ENCODE peak calls at places on chromosomes 13 and 19, in nine cellular contexts. One of them, this sample, is unnamed.

GRCh38 chr19:47540748-47541147 is 25.9 kb upstream of the NAPA start:
- DNase-seq in NCI-H460: no peak
- DNase-seq in astrocyte of the spinal cord: peak
- DNase-seq in neuronal stem cell: no peak
- DNase-seq in dorsolateral prefrontal cortex: no peak
- DNase-seq in WTC11: peak
- DNase-seq in Caco-2: no peak
- DNase-seq in stimulated activated CD4-positive, alpha-beta T cell treated with anti-CD3 and anti-CD28 coated beads, Interleukin-2, amount 100 ng/mL, for 48 hours: no peak
- DNase-seq in stimulated activated CD8-positive, alpha-beta memory T cell treated with anti-CD3 and anti-CD28 coated beads, Interleukin-4, amount 100 ng/mL, for 24 hours: no peak
- DNase-seq in this sample: peak

GRCh38 chr13:113034451-113035208 is 65.6 kb downstream of the MCF2L start:
- DNase-seq in NCI-H460: peak
- DNase-seq in astrocyte of the spinal cord: peak
- DNase-seq in neuronal stem cell: peak
- DNase-seq in dorsolateral prefrontal cortex: peak
- DNase-seq in WTC11: peak
- DNase-seq in Caco-2: no peak
- DNase-seq in stimulated activated CD4-positive, alpha-beta T cell treated with anti-CD3 and anti-CD28 coated beads, Interleukin-2, amount 100 ng/mL, for 48 hours: no peak
- DNase-seq in stimulated activated CD8-positive, alpha-beta memory T cell treated with anti-CD3 and anti-CD28 coated beads, Interleukin-4, amount 100 ng/mL, for 24 hours: no peak
- DNase-seq in this sample: peak

GRCh38 chr13:114142640-114143490 is 10.4 kb upstream of the RASA3 start:
- DNase-seq in NCI-H460: no peak
- DNase-seq in astrocyte of the spinal cord: no peak
- DNase-seq in neuronal stem cell: no peak
- DNase-seq in dorsolateral prefrontal cortex: no peak
- DNase-seq in WTC11: peak
- DNase-seq in Caco-2: no peak
- DNase-seq in stimulated activated CD4-positive, alpha-beta T cell treated with anti-CD3 and anti-CD28 coated beads, Interleukin-2, amount 100 ng/mL, for 48 hours: no peak
- DNase-seq in stimulated activated CD8-positive, alpha-beta memory T cell treated with anti-CD3 and anti-CD28 coated beads, Interleukin-4, amount 100 ng/mL, for 24 hours: no peak
- DNase-seq in this sample: no peak

GRCh38 chr13:102261809-102262208 is 140.0 kb downstream of the FGF14 start:
- DNase-seq in NCI-H460: no peak
- DNase-seq in astrocyte of the spinal cord: no peak
- DNase-seq in neuronal stem cell: no peak
- DNase-seq in dorsolateral prefrontal cortex: no peak
- DNase-seq in WTC11: no peak
- DNase-seq in Caco-2: no peak
- DNase-seq in stimulated activated CD4-positive, alpha-beta T cell treated with anti-CD3 and anti-CD28 coated beads, Interleukin-2, amount 100 ng/mL, for 48 hours: no peak
- DNase-seq in stimulated activated CD8-positive, alpha-beta memory T cell treated with anti-CD3 and anti-CD28 coated beads, Interleukin-4, amount 100 ng/mL, for 24 hours: no peak
- DNase-seq in this sample: no peak

GRCh38 chr13:114130708-114131580 is 1.5 kb downstream of the RASA3 start:
- DNase-seq in NCI-H460: peak
- DNase-seq in astrocyte of the spinal cord: peak
- DNase-seq in neuronal stem cell: no peak
- DNase-seq in dorsolateral prefrontal cortex: peak
- DNase-seq in WTC11: no peak
- DNase-seq in Caco-2: no peak
- DNase-seq in stimulated activated CD4-positive, alpha-beta T cell treated with anti-CD3 and anti-CD28 coated beads, Interleukin-2, amount 100 ng/mL, for 48 hours: peak
- DNase-seq in stimulated activated CD8-positive, alpha-beta memory T cell treated with anti-CD3 and anti-CD28 coated beads, Interleukin-4, amount 100 ng/mL, for 24 hours: no peak
- DNase-seq in this sample: no peak

GRCh38 chr19:8640402-8641004 is 10.1 kb downstream of the NFILZ start:
- DNase-seq in NCI-H460: no peak
- DNase-seq in astrocyte of the spinal cord: no peak
- DNase-seq in neuronal stem cell: no peak
- DNase-seq in dorsolateral prefrontal cortex: no peak
- DNase-seq in WTC11: no peak
- DNase-seq in Caco-2: peak
- DNase-seq in stimulated activated CD4-positive, alpha-beta T cell treated with anti-CD3 and anti-CD28 coated beads, Interleukin-2, amount 100 ng/mL, for 48 hours: no peak
- DNase-seq in stimulated activated CD8-positive, alpha-beta memory T cell treated with anti-CD3 and anti-CD28 coated beads, Interleukin-4, amount 100 ng/mL, for 24 hours: no peak
- DNase-seq in this sample: no peak

GRCh38 chr19:18006895-18007604 is 920 bp upstream of the ARRDC2 start:
- DNase-seq in NCI-H460: peak
- DNase-seq in astrocyte of the spinal cord: peak
- DNase-seq in neuronal stem cell: peak
- DNase-seq in dorsolateral prefrontal cortex: peak
- DNase-seq in WTC11: peak
- DNase-seq in Caco-2: peak
- DNase-seq in stimulated activated CD4-positive, alpha-beta T cell treated with anti-CD3 and anti-CD28 coated beads, Interleukin-2, amount 100 ng/mL, for 48 hours: peak
- DNase-seq in stimulated activated CD8-positive, alpha-beta memory T cell treated with anti-CD3 and anti-CD28 coated beads, Interleukin-4, amount 100 ng/mL, for 24 hours: peak
- DNase-seq in this sample: peak

GRCh38 chr13:30696278-30697176 is 38.8 kb upstream of the ALOX5AP start:
- DNase-seq in NCI-H460: no peak
- DNase-seq in astrocyte of the spinal cord: peak
- DNase-seq in neuronal stem cell: no peak
- DNase-seq in dorsolateral prefrontal cortex: peak
- DNase-seq in WTC11: peak
- DNase-seq in Caco-2: no peak
- DNase-seq in stimulated activated CD4-positive, alpha-beta T cell treated with anti-CD3 and anti-CD28 coated beads, Interleukin-2, amount 100 ng/mL, for 48 hours: no peak
- DNase-seq in stimulated activated CD8-positive, alpha-beta memory T cell treated with anti-CD3 and anti-CD28 coated beads, Interleukin-4, amount 100 ng/mL, for 24 hours: no peak
- DNase-seq in this sample: no peak

GRCh38 chr13:49366841-49367240 is 77.0 kb downstream of the CAB39L start:
- DNase-seq in NCI-H460: no peak
- DNase-seq in astrocyte of the spinal cord: no peak
- DNase-seq in neuronal stem cell: no peak
- DNase-seq in dorsolateral prefrontal cortex: no peak
- DNase-seq in WTC11: no peak
- DNase-seq in Caco-2: no peak
- DNase-seq in stimulated activated CD4-positive, alpha-beta T cell treated with anti-CD3 and anti-CD28 coated beads, Interleukin-2, amount 100 ng/mL, for 48 hours: no peak
- DNase-seq in stimulated activated CD8-positive, alpha-beta memory T cell treated with anti-CD3 and anti-CD28 coated beads, Interleukin-4, amount 100 ng/mL, for 24 hours: no peak
- DNase-seq in this sample: no peak

GRCh38 chr19:5307655-5308054 is 33.0 kb downstream of the PTPRS start:
- DNase-seq in NCI-H460: no peak
- DNase-seq in astrocyte of the spinal cord: no peak
- DNase-seq in neuronal stem cell: no peak
- DNase-seq in dorsolateral prefrontal cortex: no peak
- DNase-seq in WTC11: no peak
- DNase-seq in Caco-2: no peak
- DNase-seq in stimulated activated CD4-positive, alpha-beta T cell treated with anti-CD3 and anti-CD28 coated beads, Interleukin-2, amount 100 ng/mL, for 48 hours: no peak
- DNase-seq in stimulated activated CD8-positive, alpha-beta memory T cell treated with anti-CD3 and anti-CD28 coated beads, Interleukin-4, amount 100 ng/mL, for 24 hours: no peak
- DNase-seq in this sample: no peak

GRCh38 chr19:1327125-1327524 is 41.5 kb downstream of the EFNA2 start:
- DNase-seq in NCI-H460: no peak
- DNase-seq in astrocyte of the spinal cord: no peak
- DNase-seq in neuronal stem cell: no peak
- DNase-seq in dorsolateral prefrontal cortex: no peak
- DNase-seq in WTC11: no peak
- DNase-seq in Caco-2: no peak
- DNase-seq in stimulated activated CD4-positive, alpha-beta T cell treated with anti-CD3 and anti-CD28 coated beads, Interleukin-2, amount 100 ng/mL, for 48 hours: no peak
- DNase-seq in stimulated activated CD8-positive, alpha-beta memory T cell treated with anti-CD3 and anti-CD28 coated beads, Interleukin-4, amount 100 ng/mL, for 24 hours: no peak
- DNase-seq in this sample: no peak

GRCh38 chr19:38731654-38732301 is 12.5 kb downstream of the CAPN12 start:
- DNase-seq in NCI-H460: no peak
- DNase-seq in astrocyte of the spinal cord: no peak
- DNase-seq in neuronal stem cell: no peak
- DNase-seq in dorsolateral prefrontal cortex: no peak
- DNase-seq in WTC11: no peak
- DNase-seq in Caco-2: no peak
- DNase-seq in stimulated activated CD4-positive, alpha-beta T cell treated with anti-CD3 and anti-CD28 coated beads, Interleukin-2, amount 100 ng/mL, for 48 hours: no peak
- DNase-seq in stimulated activated CD8-positive, alpha-beta memory T cell treated with anti-CD3 and anti-CD28 coated beads, Interleukin-4, amount 100 ng/mL, for 24 hours: no peak
- DNase-seq in this sample: no peak

GRCh38 chr13:38582133-38582532 is 104.7 kb upstream of the FREM2 start:
- DNase-seq in NCI-H460: peak
- DNase-seq in astrocyte of the spinal cord: peak
- DNase-seq in neuronal stem cell: peak
- DNase-seq in dorsolateral prefrontal cortex: no peak
- DNase-seq in WTC11: no peak
- DNase-seq in Caco-2: no peak
- DNase-seq in stimulated activated CD4-positive, alpha-beta T cell treated with anti-CD3 and anti-CD28 coated beads, Interleukin-2, amount 100 ng/mL, for 48 hours: no peak
- DNase-seq in stimulated activated CD8-positive, alpha-beta memory T cell treated with anti-CD3 and anti-CD28 coated beads, Interleukin-4, amount 100 ng/mL, for 24 hours: no peak
- DNase-seq in this sample: peak

GRCh38 chr19:51127755-51128154 is 3.0 kb downstream of the SIGLEC9 start:
- DNase-seq in NCI-H460: no peak
- DNase-seq in astrocyte of the spinal cord: no peak
- DNase-seq in neuronal stem cell: no peak
- DNase-seq in dorsolateral prefrontal cortex: peak
- DNase-seq in WTC11: no peak
- DNase-seq in Caco-2: no peak
- DNase-seq in stimulated activated CD4-positive, alpha-beta T cell treated with anti-CD3 and anti-CD28 coated beads, Interleukin-2, amount 100 ng/mL, for 48 hours: no peak
- DNase-seq in stimulated activated CD8-positive, alpha-beta memory T cell treated with anti-CD3 and anti-CD28 coated beads, Interleukin-4, amount 100 ng/mL, for 24 hours: no peak
- DNase-seq in this sample: no peak

GRCh38 chr13:110262082-110262436 is 44.9 kb downstream of the COL4A1 start:
- DNase-seq in NCI-H460: no peak
- DNase-seq in astrocyte of the spinal cord: no peak
- DNase-seq in neuronal stem cell: no peak
- DNase-seq in dorsolateral prefrontal cortex: no peak
- DNase-seq in WTC11: no peak
- DNase-seq in Caco-2: no peak
- DNase-seq in stimulated activated CD4-positive, alpha-beta T cell treated with anti-CD3 and anti-CD28 coated beads, Interleukin-2, amount 100 ng/mL, for 48 hours: no peak
- DNase-seq in stimulated activated CD8-positive, alpha-beta memory T cell treated with anti-CD3 and anti-CD28 coated beads, Interleukin-4, amount 100 ng/mL, for 24 hours: no peak
- DNase-seq in this sample: no peak

GRCh38 chr13:21033224-21033855 is 28.0 kb downstream of the LATS2 start:
- DNase-seq in NCI-H460: no peak
- DNase-seq in astrocyte of the spinal cord: peak
- DNase-seq in neuronal stem cell: no peak
- DNase-seq in dorsolateral prefrontal cortex: no peak
- DNase-seq in WTC11: no peak
- DNase-seq in Caco-2: no peak
- DNase-seq in stimulated activated CD4-positive, alpha-beta T cell treated with anti-CD3 and anti-CD28 coated beads, Interleukin-2, amount 100 ng/mL, for 48 hours: no peak
- DNase-seq in stimulated activated CD8-positive, alpha-beta memory T cell treated with anti-CD3 and anti-CD28 coated beads, Interleukin-4, amount 100 ng/mL, for 24 hours: no peak
- DNase-seq in this sample: no peak

GRCh38 chr13:112828082-112828699 is 138.4 kb downstream of the ATP11A start:
- DNase-seq in NCI-H460: no peak
- DNase-seq in astrocyte of the spinal cord: no peak
- DNase-seq in neuronal stem cell: no peak
- DNase-seq in dorsolateral prefrontal cortex: no peak
- DNase-seq in WTC11: no peak
- DNase-seq in Caco-2: no peak
- DNase-seq in stimulated activated CD4-positive, alpha-beta T cell treated with anti-CD3 and anti-CD28 coated beads, Interleukin-2, amount 100 ng/mL, for 48 hours: no peak
- DNase-seq in stimulated activated CD8-positive, alpha-beta memory T cell treated with anti-CD3 and anti-CD28 coated beads, Interleukin-4, amount 100 ng/mL, for 24 hours: no peak
- DNase-seq in this sample: no peak

GRCh38 chr19:11769995-11770394 is 3.2 kb downstream of the ZNF441 start:
- DNase-seq in NCI-H460: no peak
- DNase-seq in astrocyte of the spinal cord: no peak
- DNase-seq in neuronal stem cell: no peak
- DNase-seq in dorsolateral prefrontal cortex: no peak
- DNase-seq in WTC11: no peak
- DNase-seq in Caco-2: no peak
- DNase-seq in stimulated activated CD4-positive, alpha-beta T cell treated with anti-CD3 and anti-CD28 coated beads, Interleukin-2, amount 100 ng/mL, for 48 hours: no peak
- DNase-seq in stimulated activated CD8-positive, alpha-beta memory T cell treated with anti-CD3 and anti-CD28 coated beads, Interleukin-4, amount 100 ng/mL, for 24 hours: no peak
- DNase-seq in this sample: no peak

GRCh38 chr19:10864538-10864899 is 6.8 kb upstream of the CARM1 start:
- DNase-seq in NCI-H460: peak
- DNase-seq in astrocyte of the spinal cord: peak
- DNase-seq in neuronal stem cell: peak
- DNase-seq in dorsolateral prefrontal cortex: peak
- DNase-seq in WTC11: peak
- DNase-seq in Caco-2: peak
- DNase-seq in stimulated activated CD4-positive, alpha-beta T cell treated with anti-CD3 and anti-CD28 coated beads, Interleukin-2, amount 100 ng/mL, for 48 hours: peak
- DNase-seq in stimulated activated CD8-positive, alpha-beta memory T cell treated with anti-CD3 and anti-CD28 coated beads, Interleukin-4, amount 100 ng/mL, for 24 hours: peak
- DNase-seq in this sample: peak

This sample was measured in WERI-Rb-1.